ENCODE peak calls at places on chromosomes 12 and 14, in six cellular contexts. S is lower lobe of right lung, J is endothelial cell, C is NB4, A is AG09309, M is glutamatergic neuron. G is an unnamed sample.

GRCh38 chr12:2841056-2841455 is 6.2 kb upstream of the NRIP2 start:
- DNase-seq in S (no peak), J (no peak), C (no peak), A (no peak), M (no peak), G (no peak)

GRCh38 chr12:70543444-70543843 is 93.8 kb downstream of the PTPRB start:
- DNase-seq in S (no peak), J (no peak), C (no peak), A (peak; percentile 91), M (no peak), G (no peak)

GRCh38 chr14:68407838-68408237 is 385.0 kb downstream of the ZFP36L1 start:
- DNase-seq in S (no peak), J (no peak), C (no peak), A (no peak), M (no peak), G (no peak)

GRCh38 chr14:98593361-98593761 is 678.6 kb downstream of the BCL11B start:
- DNase-seq in S (no peak), J (no peak), C (no peak), A (no peak), M (no peak), G (peak; percentile 70)

GRCh38 chr14:103186894-103187586 is 63.8 kb downstream of the TNFAIP2 start:
- DNase-seq in S (no peak), J (no peak), C (no peak), A (no peak), M (no peak), G (no peak)

GRCh38 chr14:24398943-24399801 is at the start of gene NYNRIN:
- DNase-seq in S (peak; percentile 63), J (peak; percentile 66), C (peak; percentile 52), A (no peak), M (peak; percentile 74), G (peak; percentile 19)

GRCh38 chr14:102924632-102925588 is 2.4 kb downstream of the AMN start:
- DNase-seq in S (peak; percentile 40), J (no peak), C (no peak), A (no peak), M (no peak), G (no peak)

GRCh38 chr14:68607081-68607851 is 185.6 kb downstream of the ZFP36L1 start:
- DNase-seq in S (no peak), J (peak; percentile 49), C (peak; percentile 89), A (no peak), M (no peak), G (no peak)

GRCh38 chr12:102539651-102540553 is 59.5 kb upstream of the IGF1 start:
- DNase-seq in S (no peak), J (no peak), C (no peak), A (peak; percentile 69), M (no peak), G (no peak)

GRCh38 chr12:41552507-41553047 is 364.5 kb downstream of the PDZRN4 start:
- DNase-seq in S (no peak), J (no peak), C (no peak), A (no peak), M (no peak), G (no peak)

GRCh38 chr12:81205394-81205793 is 127.5 kb downstream of the ACSS3 start:
- DNase-seq in S (no peak), J (no peak), C (no peak), A (no peak), M (no peak), G (no peak)

GRCh38 chr12:21656931-21657335 is 709 bp downstream of the LDHB start:
- DNase-seq in S (no peak), J (peak; percentile 19), C (peak; percentile 83), A (no peak), M (peak; percentile 39), G (peak; percentile 16)

GRCh38 chr12:25694072-25694471 is 141.0 kb upstream of the LMNTD1 start:
- DNase-seq in S (no peak), J (no peak), C (no peak), A (peak; percentile 88), M (no peak), G (no peak)

GRCh38 chr14:60981626-60982455 is 796 bp downstream of the SLC38A6 start:
- DNase-seq in S (no peak), J (no peak), C (peak; percentile 25), A (peak; percentile 80), M (no peak), G (no peak)

GRCh38 chr12:132029503-132030300 is 80.0 kb downstream of the EP400 start:
- DNase-seq in S (peak; percentile 26), J (no peak), C (no peak), A (no peak), M (no peak), G (no peak)

GRCh38 chr14:21136024-21136423 is 19.8 kb downstream of the OR5AU1 start:
- DNase-seq in S (no peak), J (no peak), C (peak; percentile 34), A (no peak), M (no peak), G (no peak)

GRCh38 chr14:77544571-77544970 is 46.0 kb upstream of the ISM2 start:
- DNase-seq in S (no peak), J (no peak), C (no peak), A (no peak), M (no peak), G (no peak)

GRCh38 chr12:110790301-110790700 is 47.6 kb upstream of the PPP1CC start:
- DNase-seq in S (no peak), J (no peak), C (no peak), A (peak; percentile 31), M (no peak), G (no peak)

GRCh38 chr14:65249471-65250161 is 147.3 kb upstream of the MAX start:
- DNase-seq in S (no peak), J (no peak), C (no peak), A (no peak), M (no peak), G (no peak)

GRCh38 chr14:95218472-95219193 is 61.3 kb upstream of the DICER1 start:
- DNase-seq in S (no peak), J (no peak), C (no peak), A (no peak), M (peak; percentile 45), G (no peak)

GRCh38 chr12:13124661-13125505 is 21.4 kb upstream of the GSG1 start:
- DNase-seq in S (no peak), J (no peak), C (no peak), A (no peak), M (no peak), G (no peak)

DNA sequence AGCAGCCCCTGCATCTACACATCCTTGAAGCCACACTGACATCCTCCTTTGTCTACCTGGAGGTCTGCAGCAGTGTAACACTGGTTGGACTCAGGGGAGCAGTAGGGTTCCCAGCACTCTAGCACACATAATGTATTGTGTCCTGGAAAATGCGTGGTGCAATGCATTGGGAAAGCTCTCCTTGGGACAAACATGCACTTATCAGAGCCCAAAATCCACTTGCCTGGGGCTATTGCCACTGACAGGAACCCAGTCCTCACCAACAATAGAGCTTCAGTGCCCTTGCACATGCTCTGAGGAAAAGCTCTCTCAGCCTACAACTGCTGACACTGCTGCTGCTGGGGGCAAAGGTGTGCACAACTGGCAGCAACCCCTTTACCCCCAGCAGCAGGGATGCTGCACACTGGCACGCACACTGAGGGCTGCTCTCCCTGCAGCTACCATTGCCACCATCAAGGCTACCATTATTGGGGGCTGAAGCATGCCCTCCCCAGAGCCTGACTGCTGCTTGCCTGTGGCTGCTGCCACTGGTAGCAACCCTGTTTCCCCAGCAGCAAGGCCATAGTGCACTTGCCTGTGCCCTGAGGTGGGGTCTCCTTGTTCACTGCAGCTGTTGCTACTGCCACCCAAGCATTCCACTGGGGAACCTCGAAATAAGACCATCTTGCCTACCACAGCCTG is 221.9 kb downstream of the SLC38A4 start:
- DNase-seq in S (no peak), J (no peak), C (no peak), A (no peak), M (no peak), G (no peak)
- TF ChIP-seq CTCF in S (no peak), J (no peak), C (no peak), A (no peak), M (no peak), G (no peak)

DNA sequence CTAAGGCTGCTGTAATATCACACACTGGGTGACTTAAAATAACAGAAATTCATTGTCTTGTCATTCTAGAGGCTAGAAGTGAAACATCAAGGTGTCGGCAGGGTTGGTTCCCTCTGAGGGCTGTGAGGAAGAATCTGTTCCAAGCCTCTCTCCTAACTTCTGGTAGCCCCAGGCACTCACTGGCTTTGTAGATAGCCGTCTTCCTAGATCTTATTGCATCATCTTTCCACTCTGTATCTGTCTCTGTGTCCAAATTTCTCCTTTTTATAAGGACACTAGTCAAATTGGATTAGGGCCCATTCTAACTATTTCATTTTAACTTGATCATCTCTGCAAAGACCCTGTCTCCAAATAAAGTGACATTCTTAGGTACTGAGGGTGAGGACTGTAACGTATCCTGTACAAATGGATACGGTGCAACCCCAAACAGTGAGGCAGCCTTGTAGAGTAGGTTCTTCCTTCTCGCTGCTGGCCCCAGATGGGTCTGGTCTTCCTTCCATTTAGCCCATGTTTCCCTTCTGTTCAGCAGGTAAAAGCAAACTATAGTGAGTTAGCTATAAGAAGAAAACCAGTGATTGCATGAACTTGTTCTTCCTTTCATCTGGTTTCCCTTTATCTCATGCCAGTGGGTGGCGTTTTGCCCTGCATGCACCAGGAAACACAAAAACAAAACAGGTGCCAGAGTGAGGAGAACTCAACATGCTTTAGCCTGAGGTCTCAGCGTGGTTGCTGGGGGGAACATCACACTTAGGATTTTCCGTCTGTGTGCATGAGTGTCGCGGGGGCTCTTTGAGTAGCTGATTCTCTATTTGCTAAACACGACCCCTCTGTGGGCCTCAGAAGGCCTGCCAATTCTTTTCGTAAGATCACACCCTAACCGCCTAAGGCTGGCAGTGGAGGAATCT is 19.5 kb downstream of the TTC9 start:
- DNase-seq in S (no peak), J (no peak), C (no peak), A (no peak), M (no peak), G (no peak)
- TF ChIP-seq CTCF in S (no peak), J (no peak), C (no peak), A (no peak), M (no peak), G (no peak)

DNA sequence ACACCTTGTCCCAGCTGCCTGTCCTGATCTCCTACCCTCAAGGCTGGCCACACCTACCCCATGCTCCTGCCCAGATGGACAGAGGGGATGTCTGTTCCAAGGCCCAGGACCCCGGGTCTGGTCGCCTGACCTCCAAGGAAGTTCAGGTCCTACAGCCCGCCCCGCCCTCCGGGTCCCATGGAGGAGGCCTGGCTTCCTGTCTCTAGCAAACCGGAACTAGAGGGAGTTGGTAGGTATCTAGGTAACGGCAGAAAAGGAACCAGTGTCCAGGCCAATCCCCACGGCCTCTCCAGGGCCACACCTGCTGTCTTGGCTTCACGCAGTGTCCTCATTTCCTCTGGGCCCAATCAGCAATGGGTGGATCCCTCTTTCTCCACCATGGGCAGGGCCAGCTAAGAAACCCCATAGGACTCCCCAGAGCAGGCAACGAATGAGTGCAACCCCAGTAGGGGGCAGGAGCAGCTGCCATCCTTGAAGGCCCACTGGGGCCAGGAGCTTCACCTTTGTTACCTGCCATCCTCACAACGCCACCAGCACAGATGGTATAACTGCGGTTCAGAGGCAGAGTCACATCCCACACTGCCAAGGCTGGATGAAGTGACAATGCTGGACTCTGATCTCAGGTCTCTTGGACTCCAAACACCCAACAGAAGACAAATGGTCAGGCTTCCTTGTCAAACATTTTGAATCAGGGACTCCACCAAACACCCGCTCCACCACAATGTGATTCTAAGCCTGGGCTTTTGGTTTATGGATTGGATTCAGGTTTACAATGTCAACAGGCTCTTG is 25.1 kb upstream of the RPLP0 start:
- DNase-seq in S (peak; percentile 85), J (no peak), C (no peak), A (no peak), M (no peak), G (no peak)
- TF ChIP-seq CTCF in S (peak; percentile 18), J (no peak), C (peak; percentile 16), A (peak; percentile 11), M (no peak), G (no peak)

GRCh38 chr12:91991397-91992187 is 154.1 kb downstream of the BTG1 start:
- DNase-seq in S (no peak), J (no peak), C (peak; percentile 42), A (no peak), M (no peak), G (no peak)
- TF ChIP-seq CTCF in S (no peak), J (no peak), C (no peak), A (no peak), M (no peak), G (no peak)

G was measured in neural crest cell.